ENCODE peak calls at places on chromosome 1, in five cellular contexts. L, V, R, G and S are unnamed samples.

GRCh38 chr1:63821650-63822049 is 47.8 kb downstream of the ROR1 start:
- DNase-seq in L (no peak), V (no peak), R (no peak), G (no peak), S (no peak)

GRCh38 chr1:21220815-21221214 is 44.1 kb upstream of the EIF4G3 start:
- DNase-seq in L (no peak), V (no peak), R (no peak), G (no peak), S (peak)

GRCh38 chr1:1088801-1089680 is 14.9 kb upstream of the RNF223 start:
- DNase-seq in L (no peak), V (no peak), R (no peak), G (no peak), S (peak)

GRCh38 chr1:236016782-236017400 is 48.0 kb downstream of the NID1 start:
- DNase-seq in L (no peak), V (no peak), R (no peak), G (no peak), S (no peak)

GRCh38 chr1:98884864-98885263 is 119.8 kb downstream of the PLPPR5 start:
- DNase-seq in L (no peak), V (no peak), R (no peak), G (no peak), S (no peak)

GRCh38 chr1:193558491-193559028 is 372.1 kb upstream of the B3GALT2 start:
- DNase-seq in L (no peak), V (no peak), R (no peak), G (no peak), S (no peak)

GRCh38 chr1:174744886-174745285 is 254.9 kb upstream of the CACYBP start:
- DNase-seq in L (no peak), V (no peak), R (no peak), G (no peak), S (no peak)

GRCh38 chr1:67691712-67692111 is 6.7 kb downstream of the GADD45A start:
- DNase-seq in L (no peak), V (no peak), R (no peak), G (no peak), S (no peak)

GRCh38 chr1:89483010-89483756 is 41.4 kb upstream of the LRRC8B start:
- DNase-seq in L (peak), V (peak), R (peak), G (peak), S (peak)

GRCh38 chr1:167533851-167534300 is 15.5 kb upstream of the CD247 start:
- DNase-seq in L (no peak), V (peak), R (peak), G (peak), S (peak)
- TF ChIP-seq TAF1 in L (no peak), V (no peak), R (no peak), G (no peak), S (no peak)

GRCh38 chr1:223137402-223138100 is 5.5 kb downstream of the TLR5 start:
- DNase-seq in L (no peak), V (no peak), R (no peak), G (peak), S (no peak)
- TF ChIP-seq EP300 in L (no peak), V (no peak), R (no peak), G (no peak), S (no peak)

GRCh38 chr1:15196069-15196468 is 42.5 kb downstream of the TMEM51 start:
- DNase-seq in L (no peak), V (no peak), R (no peak), G (no peak), S (no peak)

GRCh38 chr1:15195420-15196052 is 42.0 kb downstream of the TMEM51 start:
- DNase-seq in L (no peak), V (no peak), R (no peak), G (no peak), S (no peak)

GRCh38 chr1:15198684-15199083 is 45.1 kb downstream of the TMEM51 start:
- DNase-seq in L (no peak), V (no peak), R (no peak), G (no peak), S (no peak)

GRCh38 chr1:15197591-15198447 is 44.3 kb downstream of the TMEM51 start:
- DNase-seq in L (no peak), V (no peak), R (peak), G (no peak), S (no peak)

DNA sequence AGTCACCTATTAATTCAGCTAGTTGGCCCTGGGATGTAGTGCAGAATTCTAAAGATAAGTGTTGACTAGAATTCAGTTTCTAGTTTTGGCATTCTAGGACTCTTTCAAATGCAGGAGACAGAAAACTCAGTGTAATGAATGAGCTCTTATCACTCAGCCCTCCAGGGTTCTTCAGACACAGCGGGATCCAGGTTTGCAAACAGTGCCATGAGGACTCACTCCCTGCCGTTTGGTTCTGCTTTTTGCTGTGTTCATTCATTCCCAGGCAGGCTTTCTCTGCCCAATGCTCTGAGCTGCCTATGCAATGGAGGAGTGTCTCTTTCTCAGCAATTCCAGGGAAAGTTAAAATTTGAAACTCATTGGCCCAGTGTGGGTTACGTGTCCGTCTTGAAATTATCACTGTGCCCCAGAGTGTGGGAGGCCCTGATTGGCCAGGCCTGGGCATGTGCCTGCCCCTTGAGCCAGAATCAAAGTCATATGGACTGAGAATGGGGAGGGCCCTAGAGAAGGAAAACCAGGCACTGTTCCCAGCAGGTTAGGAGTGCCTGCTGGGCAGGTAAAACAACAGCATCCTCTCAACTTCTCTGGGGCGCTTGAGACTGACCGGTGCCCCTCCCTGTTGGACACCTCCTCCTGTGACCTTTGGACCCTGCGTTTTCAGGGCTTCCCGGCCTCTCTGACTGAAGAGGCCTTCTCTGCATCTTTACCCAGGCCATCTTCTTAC is 43.4 kb downstream of the TMEM51 start:
- DNase-seq in L (no peak), V (no peak), R (no peak), G (no peak), S (peak)
- TF ChIP-seq TAF1 in L (no peak), V (no peak), R (no peak), G (no peak), S (no peak)

DNA sequence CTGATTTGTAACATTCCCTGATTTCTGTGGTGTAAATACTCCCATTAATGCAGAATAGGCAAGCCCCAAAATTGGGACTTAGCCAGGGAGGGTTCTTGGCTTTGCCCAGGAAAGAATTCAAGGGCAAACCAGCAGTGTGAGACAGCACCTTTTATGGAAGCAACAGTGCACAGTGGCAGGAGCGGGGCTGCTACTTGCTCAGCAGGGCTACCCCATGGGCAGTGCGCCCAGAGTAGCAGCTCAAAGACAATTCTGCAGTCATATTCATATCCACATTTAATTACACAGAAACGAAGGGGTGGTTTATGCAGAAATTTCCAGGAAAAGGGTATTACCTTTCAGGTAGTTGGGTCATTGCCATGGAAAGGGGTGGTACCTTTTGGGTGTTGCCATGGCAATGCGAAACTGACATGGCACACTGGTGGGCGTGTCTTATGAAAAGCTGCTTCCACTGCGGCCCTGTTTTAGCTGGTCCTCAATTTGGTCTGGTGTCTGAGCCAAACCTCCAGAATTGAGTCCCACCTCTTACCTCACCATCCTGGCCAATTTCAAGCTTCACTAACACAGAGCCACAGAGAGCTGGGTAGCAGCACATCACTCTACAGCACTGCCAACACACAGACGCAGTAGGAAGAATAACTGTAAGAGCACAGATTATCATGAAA is 35.9 kb downstream of the FHAD1 start:
- DNase-seq in L (no peak), V (peak), R (no peak), G (no peak), S (no peak)
- TF ChIP-seq EP300 in L (no peak), V (no peak), R (no peak), G (no peak), S (no peak)

DNA sequence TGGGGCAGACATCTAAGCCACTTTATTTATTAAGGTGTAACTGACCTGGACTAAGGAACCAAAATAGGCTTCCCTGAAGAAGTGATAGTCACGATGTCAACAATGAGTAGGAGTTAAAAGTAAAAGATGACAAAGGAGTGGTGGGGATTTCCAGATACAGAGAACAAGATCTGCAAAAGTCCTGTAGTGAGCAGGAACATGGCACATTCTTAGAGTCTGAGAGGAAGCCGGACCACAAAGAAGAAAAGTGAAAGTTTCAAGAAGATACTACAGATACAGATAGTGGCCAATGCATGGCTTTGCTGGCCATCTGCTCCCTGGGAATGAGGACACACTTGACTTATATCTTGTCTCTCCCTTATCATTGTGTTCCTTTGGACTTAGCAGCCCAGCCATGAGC is 302.5 kb upstream of the NR5A2 start:
- DNase-seq in L (peak), V (no peak), R (no peak), G (no peak), S (no peak)
- TF ChIP-seq TAF1 in L (no peak), V (no peak), R (no peak), G (no peak), S (no peak)

GRCh38 chr1:29800522-29800956 is 564.2 kb downstream of the PTPRU start:
- DNase-seq in L (no peak), V (no peak), R (no peak), G (no peak), S (no peak)

GRCh38 chr1:29801003-29801402 is 564.7 kb downstream of the PTPRU start:
- DNase-seq in L (no peak), V (no peak), R (no peak), G (no peak), S (peak)

GRCh38 chr1:29803486-29803885 is 567.2 kb downstream of the PTPRU start:
- DNase-seq in L (no peak), V (peak), R (no peak), G (no peak), S (no peak)

GRCh38 chr1:29801561-29801973 is 565.2 kb downstream of the PTPRU start:
- DNase-seq in L (no peak), V (no peak), R (no peak), G (no peak), S (peak)

GRCh38 chr1:29802181-29803068 is 566.1 kb downstream of the PTPRU start:
- DNase-seq in L (no peak), V (peak), R (no peak), G (no peak), S (peak)
- TF ChIP-seq EP300 in L (no peak), V (no peak), R (no peak), G (no peak), S (no peak)